ENCODE peak calls at places on chromosomes 5 and 9, in ten cellular contexts. One of them, this sample, is unnamed.

GRCh38 chr9:109115931-109116541 is 3.7 kb downstream of the TMEM245 start:
- DNase-seq in adrenal gland: peak; percentile 39
- DNase-seq in A549: no peak
- DNase-seq in endothelial cell of umbilical vein: no peak
- DNase-seq in Peyer's patch: no peak
- DNase-seq in heart left ventricle: no peak
- DNase-seq in ovary: peak; percentile 53
- DNase-seq in uterus: peak; percentile 39
- DNase-seq in suprapubic skin: no peak
- DNase-seq in sigmoid colon: peak; percentile 76
- DNase-seq in this sample: peak; percentile 43

GRCh38 chr9:8329561-8330283 is 530.1 kb upstream of the DMAC1 start:
- DNase-seq in adrenal gland: no peak
- DNase-seq in A549: no peak
- DNase-seq in endothelial cell of umbilical vein: no peak
- DNase-seq in Peyer's patch: no peak
- DNase-seq in heart left ventricle: no peak
- DNase-seq in ovary: no peak
- DNase-seq in uterus: no peak
- DNase-seq in suprapubic skin: no peak
- DNase-seq in sigmoid colon: no peak
- DNase-seq in this sample: peak; percentile 22

GRCh38 chr9:129440394-129441186 is 180.3 kb downstream of the C9orf50 start:
- DNase-seq in adrenal gland: no peak
- DNase-seq in A549: no peak
- DNase-seq in endothelial cell of umbilical vein: no peak
- DNase-seq in Peyer's patch: no peak
- DNase-seq in heart left ventricle: no peak
- DNase-seq in ovary: no peak
- DNase-seq in uterus: no peak
- DNase-seq in suprapubic skin: no peak
- DNase-seq in sigmoid colon: no peak
- DNase-seq in this sample: no peak

GRCh38 chr9:92749071-92749933 is 15.3 kb downstream of the BICD2 start:
- DNase-seq in adrenal gland: no peak
- DNase-seq in A549: no peak
- DNase-seq in endothelial cell of umbilical vein: no peak
- DNase-seq in Peyer's patch: no peak
- DNase-seq in heart left ventricle: no peak
- DNase-seq in ovary: no peak
- DNase-seq in uterus: no peak
- DNase-seq in suprapubic skin: peak; percentile 78
- DNase-seq in sigmoid colon: no peak
- DNase-seq in this sample: no peak

GRCh38 chr5:132791026-132791425 is 14.0 kb upstream of the SEPTIN8 start:
- DNase-seq in adrenal gland: no peak
- DNase-seq in A549: no peak
- DNase-seq in endothelial cell of umbilical vein: no peak
- DNase-seq in Peyer's patch: no peak
- DNase-seq in heart left ventricle: no peak
- DNase-seq in ovary: no peak
- DNase-seq in uterus: no peak
- DNase-seq in suprapubic skin: peak; percentile 21
- DNase-seq in sigmoid colon: no peak
- DNase-seq in this sample: no peak

GRCh38 chr5:180908998-180909731 is 10.2 kb downstream of the BTNL8 start:
- DNase-seq in adrenal gland: no peak
- DNase-seq in A549: no peak
- DNase-seq in endothelial cell of umbilical vein: no peak
- DNase-seq in Peyer's patch: no peak
- DNase-seq in heart left ventricle: no peak
- DNase-seq in ovary: no peak
- DNase-seq in uterus: no peak
- DNase-seq in suprapubic skin: no peak
- DNase-seq in sigmoid colon: no peak
- DNase-seq in this sample: no peak

GRCh38 chr9:2120926-2121689 is 106.0 kb downstream of the SMARCA2 start:
- DNase-seq in adrenal gland: peak; percentile 34
- DNase-seq in A549: no peak
- DNase-seq in endothelial cell of umbilical vein: peak; percentile 62
- DNase-seq in Peyer's patch: no peak
- DNase-seq in heart left ventricle: no peak
- DNase-seq in ovary: no peak
- DNase-seq in uterus: no peak
- DNase-seq in suprapubic skin: no peak
- DNase-seq in sigmoid colon: no peak
- DNase-seq in this sample: peak; percentile 17

GRCh38 chr9:95003694-95004451 is 277.4 kb downstream of the AOPEP start:
- DNase-seq in adrenal gland: peak; percentile 65
- DNase-seq in A549: peak; percentile 80
- DNase-seq in endothelial cell of umbilical vein: peak; percentile 73
- DNase-seq in Peyer's patch: no peak
- DNase-seq in heart left ventricle: peak; percentile 74
- DNase-seq in ovary: peak; percentile 73
- DNase-seq in uterus: peak; percentile 58
- DNase-seq in suprapubic skin: no peak
- DNase-seq in sigmoid colon: peak; percentile 86
- DNase-seq in this sample: peak; percentile 63

GRCh38 chr9:116350213-116350612 is 196.6 kb downstream of the PAPPA start:
- DNase-seq in adrenal gland: no peak
- DNase-seq in A549: no peak
- DNase-seq in endothelial cell of umbilical vein: no peak
- DNase-seq in Peyer's patch: no peak
- DNase-seq in heart left ventricle: no peak
- DNase-seq in ovary: no peak
- DNase-seq in uterus: no peak
- DNase-seq in suprapubic skin: no peak
- DNase-seq in sigmoid colon: no peak
- DNase-seq in this sample: no peak

GRCh38 chr5:146203011-146203871 is at the start of gene RBM27:
- DNase-seq in adrenal gland: peak; percentile 98
- DNase-seq in A549: peak; percentile 99
- DNase-seq in endothelial cell of umbilical vein: peak; percentile 99
- DNase-seq in Peyer's patch: peak; percentile 95
- DNase-seq in heart left ventricle: peak; percentile 96
- DNase-seq in ovary: peak; percentile 97
- DNase-seq in uterus: peak; percentile 98
- DNase-seq in suprapubic skin: peak; percentile 98
- DNase-seq in sigmoid colon: peak; percentile 99
- DNase-seq in this sample: peak; percentile 98
- TF ChIP-seq POLR2A in adrenal gland: peak; percentile 68
- TF ChIP-seq POLR2A in A549: peak; percentile 46
- TF ChIP-seq POLR2A in endothelial cell of umbilical vein: peak; percentile 71
- TF ChIP-seq POLR2A in Peyer's patch: peak; percentile 79
- TF ChIP-seq POLR2A in heart left ventricle: peak; percentile 52
- TF ChIP-seq POLR2A in ovary: peak; percentile 58
- TF ChIP-seq POLR2A in uterus: peak; percentile 63
- TF ChIP-seq POLR2A in suprapubic skin: peak; percentile 72
- TF ChIP-seq POLR2A in sigmoid colon: peak; percentile 54
- TF ChIP-seq POLR2A in this sample: peak; percentile 82

GRCh38 chr5:150411245-150411979 is 1.3 kb downstream of the CD74 start:
- DNase-seq in adrenal gland: peak; percentile 76
- DNase-seq in A549: no peak
- DNase-seq in endothelial cell of umbilical vein: no peak
- DNase-seq in Peyer's patch: peak; percentile 95
- DNase-seq in heart left ventricle: peak; percentile 54
- DNase-seq in ovary: peak; percentile 42
- DNase-seq in uterus: no peak
- DNase-seq in suprapubic skin: no peak
- DNase-seq in sigmoid colon: no peak
- DNase-seq in this sample: no peak
- TF ChIP-seq POLR2A in adrenal gland: no peak
- TF ChIP-seq POLR2A in A549: no peak
- TF ChIP-seq POLR2A in endothelial cell of umbilical vein: no peak
- TF ChIP-seq POLR2A in Peyer's patch: no peak
- TF ChIP-seq POLR2A in heart left ventricle: no peak
- TF ChIP-seq POLR2A in ovary: no peak
- TF ChIP-seq POLR2A in uterus: peak; percentile 23
- TF ChIP-seq POLR2A in suprapubic skin: no peak
- TF ChIP-seq POLR2A in sigmoid colon: no peak
- TF ChIP-seq POLR2A in this sample: no peak

GRCh38 chr9:127816362-127816725 is 13.7 kb downstream of the FPGS start:
- DNase-seq in adrenal gland: peak; percentile 28
- DNase-seq in A549: no peak
- DNase-seq in endothelial cell of umbilical vein: no peak
- DNase-seq in Peyer's patch: no peak
- DNase-seq in heart left ventricle: no peak
- DNase-seq in ovary: peak; percentile 58
- DNase-seq in uterus: no peak
- DNase-seq in suprapubic skin: no peak
- DNase-seq in sigmoid colon: no peak
- DNase-seq in this sample: no peak

GRCh38 chr9:127818574-127818973 is 15.9 kb downstream of the FPGS start:
- DNase-seq in adrenal gland: peak; percentile 14
- DNase-seq in A549: no peak
- DNase-seq in endothelial cell of umbilical vein: no peak
- DNase-seq in Peyer's patch: no peak
- DNase-seq in heart left ventricle: no peak
- DNase-seq in ovary: no peak
- DNase-seq in uterus: no peak
- DNase-seq in suprapubic skin: no peak
- DNase-seq in sigmoid colon: no peak
- DNase-seq in this sample: no peak

GRCh38 chr9:127815512-127816361 is 13.1 kb downstream of the FPGS start:
- DNase-seq in adrenal gland: peak; percentile 37
- DNase-seq in A549: no peak
- DNase-seq in endothelial cell of umbilical vein: no peak
- DNase-seq in Peyer's patch: no peak
- DNase-seq in heart left ventricle: no peak
- DNase-seq in ovary: peak; percentile 66
- DNase-seq in uterus: no peak
- DNase-seq in suprapubic skin: no peak
- DNase-seq in sigmoid colon: no peak
- DNase-seq in this sample: no peak

GRCh38 chr9:127816728-127817127 is 14.0 kb downstream of the FPGS start:
- DNase-seq in adrenal gland: no peak
- DNase-seq in A549: no peak
- DNase-seq in endothelial cell of umbilical vein: no peak
- DNase-seq in Peyer's patch: no peak
- DNase-seq in heart left ventricle: no peak
- DNase-seq in ovary: no peak
- DNase-seq in uterus: no peak
- DNase-seq in suprapubic skin: no peak
- DNase-seq in sigmoid colon: no peak
- DNase-seq in this sample: no peak

GRCh38 chr9:127817881-127818434 is 15.3 kb downstream of the FPGS start:
- DNase-seq in adrenal gland: peak; percentile 41
- DNase-seq in A549: no peak
- DNase-seq in endothelial cell of umbilical vein: no peak
- DNase-seq in Peyer's patch: no peak
- DNase-seq in heart left ventricle: no peak
- DNase-seq in ovary: no peak
- DNase-seq in uterus: no peak
- DNase-seq in suprapubic skin: no peak
- DNase-seq in sigmoid colon: no peak
- DNase-seq in this sample: no peak
- TF ChIP-seq POLR2A in adrenal gland: no peak
- TF ChIP-seq POLR2A in A549: no peak
- TF ChIP-seq POLR2A in endothelial cell of umbilical vein: no peak
- TF ChIP-seq POLR2A in Peyer's patch: no peak
- TF ChIP-seq POLR2A in heart left ventricle: no peak
- TF ChIP-seq POLR2A in ovary: no peak
- TF ChIP-seq POLR2A in uterus: no peak
- TF ChIP-seq POLR2A in suprapubic skin: no peak
- TF ChIP-seq POLR2A in sigmoid colon: no peak
- TF ChIP-seq POLR2A in this sample: no peak

GRCh38 chr9:89558948-89559347 is 45.9 kb upstream of the GADD45G start:
- DNase-seq in adrenal gland: no peak
- DNase-seq in A549: no peak
- DNase-seq in endothelial cell of umbilical vein: no peak
- DNase-seq in Peyer's patch: no peak
- DNase-seq in heart left ventricle: no peak
- DNase-seq in ovary: no peak
- DNase-seq in uterus: no peak
- DNase-seq in suprapubic skin: no peak
- DNase-seq in sigmoid colon: no peak
- DNase-seq in this sample: peak; percentile 45
- TF ChIP-seq POLR2A in adrenal gland: no peak
- TF ChIP-seq POLR2A in A549: no peak
- TF ChIP-seq POLR2A in endothelial cell of umbilical vein: no peak
- TF ChIP-seq POLR2A in Peyer's patch: no peak
- TF ChIP-seq POLR2A in heart left ventricle: no peak
- TF ChIP-seq POLR2A in ovary: no peak
- TF ChIP-seq POLR2A in uterus: no peak
- TF ChIP-seq POLR2A in suprapubic skin: no peak
- TF ChIP-seq POLR2A in sigmoid colon: no peak
- TF ChIP-seq POLR2A in this sample: no peak

GRCh38 chr9:124815601-124816000 is 37.7 kb upstream of the WDR38 start:
- DNase-seq in adrenal gland: no peak
- DNase-seq in A549: no peak
- DNase-seq in endothelial cell of umbilical vein: no peak
- DNase-seq in Peyer's patch: no peak
- DNase-seq in heart left ventricle: no peak
- DNase-seq in ovary: no peak
- DNase-seq in uterus: no peak
- DNase-seq in suprapubic skin: no peak
- DNase-seq in sigmoid colon: no peak
- DNase-seq in this sample: no peak

GRCh38 chr9:124820606-124821246 is 32.5 kb upstream of the WDR38 start:
- DNase-seq in adrenal gland: no peak
- DNase-seq in A549: no peak
- DNase-seq in endothelial cell of umbilical vein: no peak
- DNase-seq in Peyer's patch: no peak
- DNase-seq in heart left ventricle: no peak
- DNase-seq in ovary: no peak
- DNase-seq in uterus: no peak
- DNase-seq in suprapubic skin: no peak
- DNase-seq in sigmoid colon: no peak
- DNase-seq in this sample: peak; percentile 30

GRCh38 chr9:124821247-124821623 is 32.0 kb upstream of the WDR38 start:
- DNase-seq in adrenal gland: no peak
- DNase-seq in A549: no peak
- DNase-seq in endothelial cell of umbilical vein: no peak
- DNase-seq in Peyer's patch: no peak
- DNase-seq in heart left ventricle: no peak
- DNase-seq in ovary: no peak
- DNase-seq in uterus: no peak
- DNase-seq in suprapubic skin: no peak
- DNase-seq in sigmoid colon: no peak
- DNase-seq in this sample: no peak

GRCh38 chr9:124814178-124814535 is 37.2 kb downstream of the OLFML2A start:
- DNase-seq in adrenal gland: no peak
- DNase-seq in A549: no peak
- DNase-seq in endothelial cell of umbilical vein: no peak
- DNase-seq in Peyer's patch: no peak
- DNase-seq in heart left ventricle: no peak
- DNase-seq in ovary: no peak
- DNase-seq in uterus: no peak
- DNase-seq in suprapubic skin: no peak
- DNase-seq in sigmoid colon: no peak
- DNase-seq in this sample: no peak

GRCh38 chr9:124818431-124819281 is 34.6 kb upstream of the WDR38 start:
- DNase-seq in adrenal gland: peak; percentile 83
- DNase-seq in A549: peak; percentile 67
- DNase-seq in endothelial cell of umbilical vein: no peak
- DNase-seq in Peyer's patch: no peak
- DNase-seq in heart left ventricle: no peak
- DNase-seq in ovary: no peak
- DNase-seq in uterus: no peak
- DNase-seq in suprapubic skin: no peak
- DNase-seq in sigmoid colon: no peak
- DNase-seq in this sample: peak; percentile 83
- TF ChIP-seq POLR2A in adrenal gland: no peak
- TF ChIP-seq POLR2A in A549: no peak
- TF ChIP-seq POLR2A in endothelial cell of umbilical vein: no peak
- TF ChIP-seq POLR2A in Peyer's patch: no peak
- TF ChIP-seq POLR2A in heart left ventricle: no peak
- TF ChIP-seq POLR2A in ovary: no peak
- TF ChIP-seq POLR2A in uterus: no peak
- TF ChIP-seq POLR2A in suprapubic skin: no peak
- TF ChIP-seq POLR2A in sigmoid colon: no peak
- TF ChIP-seq POLR2A in this sample: peak; percentile 49